ENCODE peak calls at places on chromosomes 5 and 9, in seven cellular contexts. P is transverse colon; Z is CD8-positive, alpha-beta T cell; K is pancreas; S is brain microvascular endothelial cell; L is activated T-helper 1 cell treated with Interleukin-2 at 50 U/mL for 16 hours; E is fibroblast of pulmonary artery. M is an unnamed sample.

GRCh38 chr5:6713274-6714181 is at the start of gene TENT4A:
- DNase-seq in P (peak), Z (peak), K (no peak), S (no peak), L (no peak), E (no peak), M (peak)

GRCh38 chr5:134051305-134051704 is 46.5 kb upstream of the VDAC1 start:
- DNase-seq in P (no peak), Z (no peak), K (no peak), S (no peak), L (no peak), E (peak), M (no peak)

GRCh38 chr5:124923131-124923530 is 176.7 kb upstream of the ZNF608 start:
- DNase-seq in P (no peak), Z (no peak), K (no peak), S (no peak), L (no peak), E (peak), M (peak)

GRCh38 chr9:113682297-113682771 is 193.8 kb upstream of the ZNF618 start:
- DNase-seq in P (peak), Z (peak), K (peak), S (peak), L (no peak), E (peak), M (peak)

GRCh38 chr5:87195104-87195581 is 72.5 kb upstream of the RASA1 start:
- DNase-seq in P (no peak), Z (no peak), K (no peak), S (peak), L (no peak), E (peak), M (peak)

GRCh38 chr5:143850050-143850713 is 38.2 kb downstream of the HMHB1 start:
- DNase-seq in P (no peak), Z (no peak), K (no peak), S (no peak), L (no peak), E (no peak), M (no peak)

GRCh38 chr9:38423939-38424843 is at the start of gene IGFBPL1:
- DNase-seq in P (no peak), Z (no peak), K (no peak), S (no peak), L (no peak), E (no peak), M (peak)

GRCh38 chr5:141402553-141403328 is at the start of gene PCDHGA9:
- DNase-seq in P (no peak), Z (no peak), K (no peak), S (peak), L (no peak), E (peak), M (peak)

GRCh38 chr5:107869459-107870115 is 198.8 kb upstream of the EFNA5 start:
- DNase-seq in P (no peak), Z (no peak), K (no peak), S (peak), L (no peak), E (peak), M (peak)

GRCh38 chr5:138953370-138954256 is 78.5 kb upstream of the LRRTM2 start:
- DNase-seq in P (peak), Z (peak), K (peak), S (peak), L (no peak), E (peak), M (peak)

GRCh38 chr5:126676195-126676624 is 75.5 kb downstream of the PHAX start:
- DNase-seq in P (peak), Z (peak), K (peak), S (peak), L (peak), E (peak), M (peak)

GRCh38 chr9:134840511-134840910 is 40.1 kb upstream of the FCN2 start:
- DNase-seq in P (no peak), Z (no peak), K (no peak), S (no peak), L (no peak), E (no peak), M (no peak)

GRCh38 chr5:128274441-128274840 is 190.9 kb downstream of the SLC12A2 start:
- DNase-seq in P (no peak), Z (no peak), K (no peak), S (no peak), L (no peak), E (no peak), M (no peak)

GRCh38 chr5:16975950-16976624 is 40.0 kb upstream of the MYO10 start:
- DNase-seq in P (no peak), Z (no peak), K (no peak), S (no peak), L (no peak), E (no peak), M (peak)

GRCh38 chr5:139473105-139473504 is 2.3 kb downstream of the SMIM33 start:
- DNase-seq in P (no peak), Z (no peak), K (no peak), S (no peak), L (no peak), E (peak), M (no peak)

GRCh38 chr5:107982703-107983425 is 312.1 kb upstream of the EFNA5 start:
- DNase-seq in P (no peak), Z (no peak), K (no peak), S (no peak), L (no peak), E (no peak), M (no peak)

GRCh38 chr5:114412509-114413171 is 50.8 kb downstream of the KCNN2 start:
- DNase-seq in P (no peak), Z (no peak), K (no peak), S (no peak), L (no peak), E (peak), M (peak)

GRCh38 chr5:168471785-168472184 is 14.5 kb upstream of the RARS1 start:
- DNase-seq in P (no peak), Z (no peak), K (no peak), S (peak), L (no peak), E (no peak), M (peak)

GRCh38 chr5:40991168-40991980 is 79.8 kb downstream of the MROH2B start:
- DNase-seq in P (peak), Z (no peak), K (peak), S (peak), L (no peak), E (peak), M (peak)

GRCh38 chr9:97052735-97053134 is 13.8 kb upstream of the CTSV start:
- DNase-seq in P (no peak), Z (no peak), K (no peak), S (no peak), L (no peak), E (no peak), M (no peak)

GRCh38 chr9:131273791-131274673 is 2.3 kb downstream of the FAM78A start:
- DNase-seq in P (no peak), Z (no peak), K (no peak), S (no peak), L (no peak), E (no peak), M (no peak)